ENCODE peak calls at places on chromosomes 1 and 21, in five cellular contexts. One of them, this sample, is unnamed.

GRCh38 chr1:197799271-197799670 is 24.0 kb upstream of the DENND1B start:
- DNase-seq in fibroblast of the aortic adventitia: peak
- DNase-seq in GM12891: no peak
- DNase-seq in AG08395: peak
- DNase-seq in stomach: no peak
- DNase-seq in this sample: peak

GRCh38 chr1:172909606-172910326 is 141.0 kb downstream of the TNFSF18 start:
- DNase-seq in stomach: no peak
- DNase-seq in GM12891: no peak
- DNase-seq in fibroblast of the aortic adventitia: peak
- DNase-seq in AG08395: peak
- DNase-seq in this sample: peak

GRCh38 chr1:27588256-27589232 is 15.4 kb downstream of the AHDC1 start:
- DNase-seq in AG08395: peak
- DNase-seq in GM12891: no peak
- DNase-seq in stomach: no peak
- DNase-seq in fibroblast of the aortic adventitia: no peak
- DNase-seq in this sample: no peak

GRCh38 chr1:22747021-22747734 is 36.5 kb downstream of the EPHB2 start:
- DNase-seq in AG08395: peak
- DNase-seq in fibroblast of the aortic adventitia: peak
- DNase-seq in stomach: no peak
- DNase-seq in GM12891: no peak
- DNase-seq in this sample: no peak

GRCh38 chr1:205236526-205236925 is 8.8 kb downstream of the TMCC2 start:
- DNase-seq in stomach: peak
- DNase-seq in GM12891: no peak
- DNase-seq in AG08395: no peak
- DNase-seq in fibroblast of the aortic adventitia: no peak
- DNase-seq in this sample: no peak

GRCh38 chr21:43012596-43012995 is 38.2 kb downstream of the PKNOX1 start:
- DNase-seq in fibroblast of the aortic adventitia: no peak
- DNase-seq in stomach: no peak
- DNase-seq in GM12891: no peak
- DNase-seq in AG08395: peak
- DNase-seq in this sample: no peak

GRCh38 chr1:38173157-38173831 is 126.7 kb upstream of the POU3F1 start:
- DNase-seq in GM12891: peak
- DNase-seq in stomach: no peak
- DNase-seq in AG08395: no peak
- DNase-seq in fibroblast of the aortic adventitia: no peak
- DNase-seq in this sample: no peak

GRCh38 chr1:3054474-3054873 is 14.5 kb upstream of the PRDM16 start:
- DNase-seq in stomach: peak
- DNase-seq in GM12891: no peak
- DNase-seq in AG08395: no peak
- DNase-seq in fibroblast of the aortic adventitia: no peak
- DNase-seq in this sample: no peak

GRCh38 chr1:225655509-225656258 is 2.8 kb upstream of the ENAH start:
- DNase-seq in stomach: peak
- DNase-seq in AG08395: peak
- DNase-seq in fibroblast of the aortic adventitia: peak
- DNase-seq in GM12891: no peak
- DNase-seq in this sample: peak

GRCh38 chr1:229572286-229572685 is 13.8 kb upstream of the ABCB10 start:
- DNase-seq in fibroblast of the aortic adventitia: no peak
- DNase-seq in stomach: no peak
- DNase-seq in GM12891: no peak
- DNase-seq in AG08395: no peak
- DNase-seq in this sample: no peak

GRCh38 chr1:53079251-53079650 is 17.2 kb downstream of the PODN start:
- DNase-seq in GM12891: no peak
- DNase-seq in fibroblast of the aortic adventitia: no peak
- DNase-seq in AG08395: no peak
- DNase-seq in stomach: no peak
- DNase-seq in this sample: no peak

GRCh38 chr1:220687809-220688208 is 2.4 kb upstream of the C1orf115 start:
- DNase-seq in stomach: no peak
- DNase-seq in AG08395: no peak
- DNase-seq in GM12891: no peak
- DNase-seq in fibroblast of the aortic adventitia: no peak
- DNase-seq in this sample: no peak

GRCh38 chr1:84944767-84945486 is 51.9 kb upstream of the LPAR3 start:
- DNase-seq in fibroblast of the aortic adventitia: peak
- DNase-seq in GM12891: peak
- DNase-seq in AG08395: peak
- DNase-seq in stomach: peak
- DNase-seq in this sample: peak

GRCh38 chr1:219991511-219991810 is 54.8 kb downstream of the EPRS1 start:
- DNase-seq in fibroblast of the aortic adventitia: no peak
- DNase-seq in AG08395: no peak
- DNase-seq in GM12891: no peak
- DNase-seq in stomach: no peak
- DNase-seq in this sample: no peak

GRCh38 chr1:221431968-221432367 is 309.9 kb downstream of the DUSP10 start:
- DNase-seq in fibroblast of the aortic adventitia: no peak
- DNase-seq in GM12891: no peak
- DNase-seq in AG08395: no peak
- DNase-seq in stomach: no peak
- DNase-seq in this sample: no peak

GRCh38 chr21:38500073-38500472 is 1.8 kb upstream of the ERG start:
- DNase-seq in stomach: no peak
- DNase-seq in AG08395: no peak
- DNase-seq in GM12891: no peak
- DNase-seq in fibroblast of the aortic adventitia: no peak
- DNase-seq in this sample: no peak

GRCh38 chr1:1223891-1224290 is 7.9 kb downstream of the SDF4 start:
- DNase-seq in GM12891: no peak
- DNase-seq in AG08395: no peak
- DNase-seq in fibroblast of the aortic adventitia: no peak
- DNase-seq in stomach: no peak
- DNase-seq in this sample: no peak

This sample was measured in GM04503.